ENCODE peak calls at places on chromosome 13, in six cellular contexts. J, V, Z, L, M and C are unnamed samples.
A peak's percentile ranks its signal among the peaks of the same experiment; 100 is the strongest.

GRCh38 chr13:40102854-40103253 is 447.4 kb downstream of the COG6 start:
- DNase-seq in J (no peak), V (no peak), Z (no peak), L (no peak), M (no peak), C (no peak)

GRCh38 chr13:63910406-63910957 is 2494.8 kb upstream of the PCDH20 start:
- DNase-seq in J (no peak), V (no peak), Z (no peak), L (no peak), M (no peak), C (peak; percentile 63)

GRCh38 chr13:79966039-79966438 is 374.9 kb downstream of the SPRY2 start:
- DNase-seq in J (no peak), V (no peak), Z (no peak), L (no peak), M (no peak), C (no peak)

GRCh38 chr13:33289966-33290365 is 4.4 kb upstream of the STARD13 start:
- DNase-seq in J (no peak), V (no peak), Z (no peak), L (no peak), M (no peak), C (no peak)

GRCh38 chr13:63628310-63628709 is 2212.7 kb upstream of the PCDH20 start:
- DNase-seq in J (no peak), V (no peak), Z (no peak), L (no peak), M (no peak), C (no peak)

GRCh38 chr13:109271991-109272454 is 514.4 kb downstream of the IRS2 start:
- DNase-seq in J (no peak), V (no peak), Z (no peak), L (no peak), M (no peak), C (no peak)

GRCh38 chr13:48316826-48317510 is 13.4 kb downstream of the RB1 start:
- DNase-seq in J (no peak), V (no peak), Z (no peak), L (no peak), M (no peak), C (no peak)

GRCh38 chr13:28100149-28101121 is at the start of gene FLT3:
- DNase-seq in J (peak; percentile 49), V (peak; percentile 17), Z (peak; percentile 57), L (no peak), M (peak; percentile 18), C (peak; percentile 61)

GRCh38 chr13:40503966-40504591 is 162.4 kb downstream of the FOXO1 start:
- DNase-seq in J (no peak), V (no peak), Z (peak; percentile 80), L (peak; percentile 76), M (no peak), C (no peak)

GRCh38 chr13:48232420-48233096 is 448 bp upstream of the ITM2B start:
- DNase-seq in J (no peak), V (no peak), Z (no peak), L (peak; percentile 88), M (no peak), C (peak; percentile 31)

GRCh38 chr13:39012608-39013007 is 22.0 kb upstream of the STOML3 start:
- DNase-seq in J (no peak), V (no peak), Z (no peak), L (no peak), M (no peak), C (peak; percentile 43)

GRCh38 chr13:84662503-84662902 is 780.2 kb upstream of the SLITRK1 start:
- DNase-seq in J (no peak), V (no peak), Z (no peak), L (no peak), M (no peak), C (no peak)

GRCh38 chr13:48707405-48707804 is 53.7 kb downstream of the CYSLTR2 start:
- DNase-seq in J (no peak), V (no peak), Z (no peak), L (no peak), M (no peak), C (no peak)

GRCh38 chr13:47256618-47257017 is 359.8 kb upstream of the HTR2A start:
- DNase-seq in J (no peak), V (no peak), Z (no peak), L (no peak), M (no peak), C (no peak)

GRCh38 chr13:41631296-41631965 is 174.1 kb downstream of the RGCC start:
- DNase-seq in J (no peak), V (no peak), Z (no peak), L (no peak), M (no peak), C (no peak)

GRCh38 chr13:112968910-112969691 is at the start of gene MCF2L:
- DNase-seq in J (peak; percentile 56), V (peak; percentile 83), Z (peak; percentile 74), L (peak; percentile 53), M (peak; percentile 46), C (peak; percentile 66)

GRCh38 chr13:114043421-114044053 is 69.7 kb upstream of the C13orf46 start:
- DNase-seq in J (no peak), V (no peak), Z (no peak), L (no peak), M (peak; percentile 71), C (no peak)

GRCh38 chr13:113209880-113210421 is 538 bp downstream of the CUL4A start:
- DNase-seq in J (peak; percentile 60), V (peak; percentile 83), Z (peak; percentile 81), L (peak; percentile 72), M (peak; percentile 42), C (peak; percentile 68)

GRCh38 chr13:102073251-102073650 is 328.6 kb downstream of the FGF14 start:
- DNase-seq in J (no peak), V (no peak), Z (no peak), L (no peak), M (no peak), C (no peak)

GRCh38 chr13:33274264-33274663 is 11.3 kb downstream of the STARD13 start:
- DNase-seq in J (no peak), V (no peak), Z (no peak), L (no peak), M (no peak), C (no peak)

GRCh38 chr13:80245162-80245733 is 95.7 kb downstream of the SPRY2 start:
- DNase-seq in J (no peak), V (no peak), Z (no peak), L (no peak), M (no peak), C (no peak)

GRCh38 chr13:39515231-39515630 is 87.8 kb downstream of the LHFPL6 start:
- DNase-seq in J (no peak), V (no peak), Z (no peak), L (no peak), M (no peak), C (no peak)

GRCh38 chr13:36788276-36788675 is 30.7 kb upstream of the RFXAP start:
- DNase-seq in J (no peak), V (no peak), Z (no peak), L (no peak), M (no peak), C (no peak)

GRCh38 chr13:101339202-101339601 is 77.1 kb downstream of the NALCN start:
- DNase-seq in J (no peak), V (no peak), Z (no peak), L (no peak), M (no peak), C (no peak)

GRCh38 chr13:102900193-102900608 is 54.4 kb downstream of the ERCC5 start:
- DNase-seq in J (no peak), V (no peak), Z (no peak), L (no peak), M (no peak), C (no peak)

GRCh38 chr13:47672982-47673670 is 327.9 kb downstream of the SUCLA2 start:
- DNase-seq in J (no peak), V (no peak), Z (no peak), L (no peak), M (no peak), C (no peak)

GRCh38 chr13:100230813-100231575 is 142.1 kb downstream of the PCCA start:
- DNase-seq in J (peak; percentile 9), V (peak; percentile 2), Z (no peak), L (no peak), M (no peak), C (no peak)
- H3K4me3 ChIP-seq in J (no peak overlapping the region), V (no peak overlapping the region), Z (no peak overlapping the region), L (no peak overlapping the region), M (no peak overlapping the region), C (no peak overlapping the region)

GRCh38 chr13:25901460-25902376 is 150.1 kb downstream of the SHISA2 start:
- DNase-seq in J (no peak), V (peak; percentile 54), Z (no peak), L (no peak), M (no peak), C (no peak)

GRCh38 chr13:25899464-25899863 is 152.4 kb downstream of the SHISA2 start:
- DNase-seq in J (no peak), V (no peak), Z (no peak), L (no peak), M (no peak), C (no peak)

GRCh38 chr13:25898991-25899390 is 152.8 kb downstream of the SHISA2 start:
- DNase-seq in J (no peak), V (no peak), Z (no peak), L (no peak), M (no peak), C (no peak)

GRCh38 chr13:25902946-25903345 is 148.9 kb downstream of the SHISA2 start:
- DNase-seq in J (no peak), V (no peak), Z (no peak), L (no peak), M (no peak), C (no peak)

GRCh38 chr13:25899952-25900351 is 151.9 kb downstream of the SHISA2 start:
- DNase-seq in J (no peak), V (no peak), Z (no peak), L (no peak), M (no peak), C (no peak)
- H3K4me1 ChIP-seq in J (peaks cover 6% of the 10 kb centered on the region), V (peaks cover 51% of the 10 kb centered on the region), Z (no peaks in the 10 kb centered on the region), L (no peaks in the 10 kb centered on the region), M (no peaks in the 10 kb centered on the region), C (no peaks in the 10 kb centered on the region)

DNA sequence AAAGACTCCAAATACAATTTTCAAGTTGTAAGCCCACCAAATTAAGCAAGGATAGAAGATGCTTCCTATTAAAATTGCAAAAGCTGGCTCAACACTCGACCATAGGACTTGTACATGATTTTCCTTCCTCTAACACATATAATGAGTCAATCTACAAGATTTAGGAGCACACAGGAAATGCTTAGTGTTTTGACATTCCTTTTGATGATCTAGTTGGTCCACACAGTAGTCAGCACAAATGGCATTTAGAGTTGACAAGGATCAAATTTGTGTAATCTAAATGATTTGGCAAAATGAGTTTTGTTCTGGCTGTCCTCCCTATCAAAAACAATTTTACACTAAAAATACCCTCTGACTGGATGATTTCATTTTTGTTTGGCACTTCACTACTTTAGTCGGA is 340.2 kb downstream of the DIAPH3 start:
- DNase-seq in J (no peak), V (no peak), Z (no peak), L (no peak), M (no peak), C (no peak)
- H3K27me3 ChIP-seq in J (no peaks in the 10 kb centered on the region), V (no peaks in the 10 kb centered on the region), Z (no peaks in the 10 kb centered on the region), L (no peaks in the 10 kb centered on the region), M (no peaks in the 10 kb centered on the region), C (no peaks in the 10 kb centered on the region)

DNA sequence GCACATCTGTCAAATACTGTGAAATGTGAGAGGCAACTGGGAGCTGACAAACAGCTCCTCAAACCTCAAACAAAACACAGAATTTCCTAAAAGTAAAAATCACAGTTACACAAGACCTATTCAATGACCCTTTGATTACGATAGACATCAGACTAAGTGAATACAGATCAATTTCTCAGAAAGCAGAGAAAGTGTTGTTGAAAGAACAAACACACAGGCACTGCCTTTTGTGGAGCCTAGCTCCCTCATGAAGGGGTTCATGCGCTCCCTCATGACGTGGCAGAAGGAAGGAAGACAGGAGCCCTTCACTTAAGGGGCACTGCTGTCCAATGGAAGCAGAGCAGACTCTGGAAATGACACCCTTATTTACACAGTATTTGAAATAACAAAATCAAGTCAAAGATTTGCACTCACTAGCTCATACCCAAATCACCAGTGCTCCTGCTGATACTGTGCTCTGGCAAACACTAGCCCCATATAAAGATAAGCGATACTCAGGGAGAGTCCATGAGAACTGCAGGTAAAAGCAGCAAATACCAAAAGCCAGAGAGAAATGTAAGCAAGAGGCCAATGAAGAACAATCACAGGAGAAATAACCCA is 144.9 kb downstream of the KLF12 start:
- DNase-seq in J (no peak), V (no peak), Z (no peak), L (no peak), M (no peak), C (no peak)
- H3K4me3 ChIP-seq in J (no peak overlapping the region), V (no peak overlapping the region), Z (no peak overlapping the region), L (no peak overlapping the region), M (no peak overlapping the region), C (no peak overlapping the region)